ENCODE peak calls at places on chromosomes 6 and 20, in seven cellular contexts. I is epithelial cell of esophagus; Z is neural crest cell; H is stromal cell of bone marrow; P is T-helper 2 cell treated with Interferon-gamma antibody and Interleukin-4, amounts not matched to agents 5 μg/mL and 100 μg/mL, for 36 hours; V is A172; U is glomerular endothelial cell. X is an unnamed sample.

GRCh38 chr6:30583921-30584320 is 12.7 kb downstream of the ABCF1 start:
- DNase-seq in I (no peak), Z (no peak), H (no peak), P (no peak), V (no peak), U (no peak), X (no peak)

GRCh38 chr20:30811896-30812671 is 445.4 kb upstream of the DEFB115 start:
- DNase-seq in I (peak; percentile 61), Z (no peak), H (no peak), P (no peak), V (peak; percentile 45), U (no peak), X (no peak)

GRCh38 chr6:91031581-91031980 is 444.7 kb upstream of the MAP3K7 start:
- DNase-seq in I (peak; percentile 27), Z (no peak), H (no peak), P (no peak), V (no peak), U (no peak), X (no peak)

GRCh38 chr6:118705799-118706481 is 54.5 kb upstream of the CEP85L start:
- DNase-seq in I (peak; percentile 55), Z (no peak), H (no peak), P (peak; percentile 38), V (peak; percentile 27), U (no peak), X (no peak)

GRCh38 chr6:13992417-13993055 is 67.8 kb downstream of the RNF182 start:
- DNase-seq in I (peak; percentile 69), Z (no peak), H (peak; percentile 66), P (no peak), V (peak; percentile 71), U (no peak), X (no peak)

GRCh38 chr20:53524589-53525311 is 68.9 kb downstream of the ZNF217 start:
- DNase-seq in I (no peak), Z (no peak), H (no peak), P (no peak), V (no peak), U (no peak), X (no peak)

GRCh38 chr20:4045741-4046140 is 30.4 kb upstream of the RNF24 start:
- DNase-seq in I (peak; percentile 60), Z (no peak), H (no peak), P (no peak), V (peak; percentile 96), U (no peak), X (no peak)

GRCh38 chr6:18823782-18824386 is 436.7 kb downstream of the RNF144B start:
- DNase-seq in I (peak; percentile 59), Z (peak; percentile 46), H (peak; percentile 2), P (peak; percentile 4), V (peak; percentile 26), U (no peak), X (no peak)

GRCh38 chr6:158943380-158944032 is 56.5 kb downstream of the RSPH3 start:
- DNase-seq in I (no peak), Z (no peak), H (no peak), P (no peak), V (no peak), U (no peak), X (no peak)

GRCh38 chr6:52984247-52984646 is 10.8 kb downstream of the GSTA4 start:
- DNase-seq in I (no peak), Z (no peak), H (no peak), P (peak; percentile 73), V (peak; percentile 77), U (no peak), X (no peak)

GRCh38 chr6:33668914-33669313 is 42.6 kb downstream of the UQCC2 start:
- DNase-seq in I (peak; percentile 96), Z (no peak), H (no peak), P (no peak), V (peak; percentile 93), U (no peak), X (no peak)